ENCODE peak calls at places on chromosome 10, in five cellular contexts. D is cardiac fibroblast, T is mucosa of descending colon, K is left lung, M is prostate gland. Y is an unnamed sample.

GRCh38 chr10:51063659-51064535 is 10.4 kb upstream of the PRKG1 start:
- DNase-seq in T (no peak), K (no peak), D (peak), M (no peak), Y (peak)

GRCh38 chr10:65945071-65945470 is 980.8 kb upstream of the LRRTM3 start:
- DNase-seq in D (no peak), T (no peak), K (no peak), M (no peak), Y (no peak)

GRCh38 chr10:108327706-108328105 is 1163.2 kb upstream of the SORCS1 start:
- DNase-seq in D (no peak), T (no peak), K (no peak), M (no peak), Y (no peak)

GRCh38 chr10:5977471-5978370 is at the start of gene IL15RA:
- DNase-seq in M (peak), T (peak), D (peak), K (peak), Y (no peak)

GRCh38 chr10:99920901-99921300 is 88.8 kb downstream of the DNMBP start:
- DNase-seq in M (no peak), D (peak), T (peak), K (no peak), Y (no peak)

GRCh38 chr10:49362596-49363260 is 33.2 kb downstream of the DRGX start:
- DNase-seq in T (no peak), K (no peak), M (no peak), D (no peak), Y (no peak)

GRCh38 chr10:80581469-80581835 is 43.8 kb downstream of the SH2D4B start:
- DNase-seq in T (peak), D (no peak), M (no peak), K (no peak), Y (no peak)

GRCh38 chr10:120978589-120979252 is 127.6 kb downstream of the WDR11 start:
- DNase-seq in T (no peak), D (no peak), K (no peak), M (no peak), Y (no peak)

GRCh38 chr10:33914746-33915145 is 580.3 kb upstream of the NRP1 start:
- DNase-seq in T (no peak), D (no peak), M (no peak), K (no peak), Y (no peak)

GRCh38 chr10:6275022-6275997 is 72.6 kb downstream of the PFKFB3 start:
- DNase-seq in M (peak), K (peak), T (peak), D (peak), Y (peak)

GRCh38 chr10:121088524-121088923 is 237.4 kb downstream of the WDR11 start:
- DNase-seq in D (no peak), M (no peak), K (no peak), T (peak), Y (no peak)

GRCh38 chr10:133378251-133379096 is 588 bp upstream of the PAOX start:
- DNase-seq in D (peak), M (peak), T (peak), K (peak), Y (no peak)

GRCh38 chr10:8534089-8534488 is 479.6 kb downstream of the GATA3 start:
- DNase-seq in K (no peak), D (no peak), M (no peak), T (no peak), Y (no peak)

DNA sequence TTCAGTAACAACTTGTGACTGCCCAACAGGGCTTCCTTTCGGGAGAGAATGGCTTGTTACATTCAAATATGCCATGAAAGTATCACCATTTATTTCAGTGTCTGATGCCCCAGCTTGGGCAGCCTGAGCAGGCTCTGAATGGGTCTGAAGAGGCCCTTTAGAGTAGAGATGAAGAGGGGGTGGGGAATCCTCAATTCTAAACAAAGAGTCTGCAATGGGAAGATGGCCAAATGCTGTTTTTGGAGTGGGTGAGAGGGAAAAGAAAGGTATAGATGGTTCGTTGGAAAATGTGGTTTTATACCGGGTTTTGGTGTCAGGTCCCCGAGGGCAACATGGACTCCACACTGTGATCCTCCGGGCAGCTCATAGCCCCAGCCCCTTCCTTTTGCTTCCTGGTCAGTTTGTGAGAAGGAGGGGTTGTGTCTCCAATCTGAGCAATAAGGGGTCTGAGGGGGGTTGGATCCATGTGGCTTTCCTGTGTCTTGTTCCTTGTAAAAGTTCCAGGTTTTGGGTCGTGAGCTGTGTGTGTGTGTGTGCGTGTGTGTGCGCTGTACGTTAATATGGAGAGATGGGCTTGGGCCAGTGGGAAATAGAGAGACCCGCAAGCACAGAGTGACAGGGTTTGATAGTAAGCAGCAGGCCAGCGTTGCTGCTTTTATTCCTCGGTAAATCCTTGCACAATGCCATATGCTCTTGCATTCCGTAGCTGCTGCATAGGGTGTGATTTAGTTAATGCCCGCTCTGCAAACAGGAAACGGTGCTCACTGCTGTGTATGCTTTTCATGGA is 108.3 kb downstream of the TCF7L2 start:
- DNase-seq in D (peak), K (no peak), M (no peak), T (peak), Y (no peak)
- H3K4me3 ChIP-seq in D (no peak), K (no peak), M (no peak), T (no peak), Y (peak)

DNA sequence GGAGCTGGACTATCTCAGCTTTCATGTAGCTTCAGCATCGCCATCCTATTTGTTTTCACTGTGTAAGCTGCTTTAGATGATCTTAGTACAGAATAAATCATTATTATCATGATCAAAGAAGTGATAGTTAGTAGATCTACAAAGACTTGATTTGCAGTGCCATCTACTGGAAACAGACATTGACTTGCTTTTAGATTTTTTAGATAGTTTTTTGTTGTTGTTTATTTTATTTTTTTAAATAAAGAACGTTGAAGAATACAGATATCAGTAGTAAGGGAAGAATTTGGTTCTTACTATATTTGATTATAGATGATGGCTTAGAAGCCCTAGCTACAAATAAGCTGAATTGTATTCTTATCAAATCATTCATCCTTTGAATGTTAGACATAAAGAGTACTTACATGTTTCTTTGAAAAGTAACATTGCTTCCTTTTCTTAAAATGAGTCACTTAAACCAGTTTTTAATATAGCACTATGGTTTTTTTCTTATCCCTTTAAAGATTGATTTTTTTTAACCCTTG is 6.3 kb upstream of the SFMBT2 start:
- DNase-seq in M (no peak), K (no peak), D (peak), T (no peak), Y (peak)
- TF ChIP-seq CTCF in M (peak), K (peak), D (peak), T (no peak), Y (peak)

GRCh38 chr10:3778708-3779108 is 6.3 kb downstream of the KLF6 start:
- DNase-seq in K (no peak), T (no peak), D (no peak), M (no peak), Y (no peak)
- H3K4me3 ChIP-seq in K (no peak), T (no peak), D (no peak), M (no peak), Y (no peak)

GRCh38 chr10:84205853-84206513 is 11.6 kb downstream of the CDHR1 start:
- DNase-seq in T (no peak), M (no peak), D (no peak), K (no peak), Y (no peak)
- TF ChIP-seq CTCF in T (no peak), M (no peak), D (no peak), K (no peak), Y (no peak)